ENCODE peak calls at places on chromosomes 1 and 21, in seven cellular contexts. I is activated naive CD4-positive, alpha-beta T cell treated with anti-CD3 and anti-CD28 coated beads, Interleukin-2, amount 50 U/mL, for 16 hours; C is lower lobe of right lung; F is HCT116; W is tibial artery; G is hippocampal formation; U is tibial nerve. E is an unnamed sample.
A peak's percentile ranks its signal among the peaks of the same experiment; 100 is the strongest.

GRCh38 chr1:27070390-27071048 is 57.9 kb upstream of the TENT5B start:
- DNase-seq in I (no peak), C (no peak), F (no peak), W (no peak), G (no peak), U (no peak), E (no peak)

GRCh38 chr1:53549781-53550180 is 90.6 kb downstream of the DMRTB1 start:
- DNase-seq in I (no peak), C (peak; percentile 33), F (no peak), W (peak; percentile 35), G (no peak), U (no peak), E (no peak)

GRCh38 chr1:223393275-223394214 is at the start of gene CCDC185:
- DNase-seq in I (no peak), C (peak; percentile 51), F (no peak), W (no peak), G (no peak), U (no peak), E (no peak)

GRCh38 chr1:156114919-156115513 is 505 bp downstream of the LMNA start:
- DNase-seq in I (no peak), C (no peak), F (no peak), W (no peak), G (peak; percentile 26), U (no peak), E (no peak)

GRCh38 chr21:35204850-35205564 is 155.9 kb upstream of the RUNX1 start:
- DNase-seq in I (peak; percentile 20), C (peak; percentile 71), F (no peak), W (peak; percentile 81), G (peak; percentile 34), U (peak; percentile 34), E (peak; percentile 42)

GRCh38 chr1:38728176-38728908 is 131.2 kb downstream of the RRAGC start:
- DNase-seq in I (no peak), C (no peak), F (no peak), W (peak; percentile 78), G (peak; percentile 8), U (no peak), E (peak; percentile 80)

GRCh38 chr1:115456441-115456961 is 118.5 kb upstream of the NGF start:
- DNase-seq in I (no peak), C (no peak), F (no peak), W (no peak), G (no peak), U (no peak), E (no peak)

GRCh38 chr1:237141471-237141870 is 99.5 kb downstream of the RYR2 start:
- DNase-seq in I (no peak), C (no peak), F (no peak), W (no peak), G (no peak), U (no peak), E (no peak)

GRCh38 chr1:163191301-163191700 is 11.4 kb downstream of the RGS5 start:
- DNase-seq in I (no peak), C (no peak), F (no peak), W (no peak), G (no peak), U (no peak), E (no peak)

GRCh38 chr1:219990782-219991510 is 55.4 kb downstream of the EPRS1 start:
- DNase-seq in I (no peak), C (no peak), F (peak; percentile 8), W (no peak), G (peak; percentile 35), U (no peak), E (peak; percentile 18)

GRCh38 chr1:92446546-92446945 is 40.2 kb downstream of the GFI1 start:
- DNase-seq in I (no peak), C (no peak), F (no peak), W (no peak), G (no peak), U (no peak), E (no peak)

GRCh38 chr1:119374208-119374877 is 5.8 kb downstream of the HAO2 start:
- DNase-seq in I (no peak), C (no peak), F (no peak), W (no peak), G (no peak), U (no peak), E (no peak)

GRCh38 chr1:155062151-155062686 is 1.3 kb upstream of the EFNA4 start:
- DNase-seq in I (no peak), C (no peak), F (no peak), W (no peak), G (no peak), U (no peak), E (no peak)

E was measured in glomerular endothelial cell.